ENCODE peak calls at places on chromosomes 13 and 19, in nine cellular contexts. One of them, this sample, is unnamed. For H3K4me1, the result is how much of the 10 kb centered on the place peaks cover.

GRCh38 chr19:46975918-46976782 is 43.5 kb upstream of the NPAS1 start:
- DNase-seq in transverse colon: peak
- DNase-seq in IMR-90: peak
- DNase-seq in breast epithelium: peak
- DNase-seq in tibial nerve: peak
- DNase-seq in heart left ventricle: peak
- DNase-seq in vagina: peak
- DNase-seq in suprapubic skin: peak
- DNase-seq in HCT116: peak
- DNase-seq in this sample: peak

GRCh38 chr19:35049456-35049855 is 7.9 kb downstream of the HPN start:
- DNase-seq in suprapubic skin: no peak
- DNase-seq in transverse colon: no peak
- DNase-seq in vagina: no peak
- DNase-seq in HCT116: no peak
- DNase-seq in IMR-90: no peak
- DNase-seq in breast epithelium: no peak
- DNase-seq in heart left ventricle: no peak
- DNase-seq in tibial nerve: no peak
- DNase-seq in this sample: no peak

GRCh38 chr19:29526730-29527499 is 1.1 kb downstream of the VSTM2B start:
- DNase-seq in tibial nerve: no peak
- DNase-seq in HCT116: no peak
- DNase-seq in IMR-90: no peak
- DNase-seq in vagina: no peak
- DNase-seq in transverse colon: no peak
- DNase-seq in breast epithelium: no peak
- DNase-seq in suprapubic skin: no peak
- DNase-seq in heart left ventricle: no peak
- DNase-seq in this sample: no peak

GRCh38 chr19:4803736-4804695 is 12.5 kb downstream of the FEM1A start:
- DNase-seq in HCT116: peak
- DNase-seq in IMR-90: peak
- DNase-seq in suprapubic skin: no peak
- DNase-seq in vagina: no peak
- DNase-seq in tibial nerve: no peak
- DNase-seq in heart left ventricle: peak
- DNase-seq in breast epithelium: no peak
- DNase-seq in transverse colon: peak
- DNase-seq in this sample: peak

GRCh38 chr19:35120898-35121297 is 5.3 kb downstream of the FXYD3 start:
- DNase-seq in transverse colon: peak
- DNase-seq in tibial nerve: no peak
- DNase-seq in IMR-90: no peak
- DNase-seq in breast epithelium: no peak
- DNase-seq in vagina: no peak
- DNase-seq in heart left ventricle: no peak
- DNase-seq in suprapubic skin: no peak
- DNase-seq in HCT116: no peak
- DNase-seq in this sample: no peak

GRCh38 chr13:93736111-93736510 is 509.5 kb downstream of the GPC6 start:
- DNase-seq in HCT116: no peak
- DNase-seq in transverse colon: no peak
- DNase-seq in vagina: no peak
- DNase-seq in IMR-90: peak
- DNase-seq in suprapubic skin: no peak
- DNase-seq in tibial nerve: no peak
- DNase-seq in breast epithelium: no peak
- DNase-seq in heart left ventricle: no peak
- DNase-seq in this sample: no peak

GRCh38 chr19:40523322-40524047 is 53.2 kb upstream of the SHKBP1 start:
- DNase-seq in breast epithelium: no peak
- DNase-seq in transverse colon: peak
- DNase-seq in IMR-90: peak
- DNase-seq in heart left ventricle: no peak
- DNase-seq in HCT116: peak
- DNase-seq in suprapubic skin: no peak
- DNase-seq in vagina: no peak
- DNase-seq in tibial nerve: no peak
- DNase-seq in this sample: peak

GRCh38 chr13:25584975-25585374 is 213.2 kb downstream of the ATP8A2 start:
- DNase-seq in vagina: no peak
- DNase-seq in breast epithelium: no peak
- DNase-seq in heart left ventricle: no peak
- DNase-seq in transverse colon: no peak
- DNase-seq in HCT116: no peak
- DNase-seq in tibial nerve: no peak
- DNase-seq in suprapubic skin: no peak
- DNase-seq in IMR-90: no peak
- DNase-seq in this sample: no peak

GRCh38 chr13:43905435-43906031 is 25.8 kb downstream of the LACC1 start:
- DNase-seq in IMR-90: peak
- DNase-seq in suprapubic skin: no peak
- DNase-seq in HCT116: peak
- DNase-seq in tibial nerve: no peak
- DNase-seq in breast epithelium: no peak
- DNase-seq in vagina: no peak
- DNase-seq in transverse colon: no peak
- DNase-seq in heart left ventricle: no peak
- DNase-seq in this sample: peak

GRCh38 chr19:17576758-17577532 is 21.5 kb downstream of the COLGALT1 start:
- DNase-seq in vagina: no peak
- DNase-seq in tibial nerve: peak
- DNase-seq in HCT116: peak
- DNase-seq in IMR-90: no peak
- DNase-seq in heart left ventricle: no peak
- DNase-seq in transverse colon: peak
- DNase-seq in suprapubic skin: peak
- DNase-seq in breast epithelium: no peak
- DNase-seq in this sample: no peak

GRCh38 chr19:5192568-5192967 is 148.0 kb downstream of the PTPRS start:
- DNase-seq in heart left ventricle: no peak
- DNase-seq in vagina: no peak
- DNase-seq in HCT116: no peak
- DNase-seq in suprapubic skin: no peak
- DNase-seq in IMR-90: no peak
- DNase-seq in transverse colon: no peak
- DNase-seq in breast epithelium: no peak
- DNase-seq in tibial nerve: no peak
- DNase-seq in this sample: no peak

GRCh38 chr19:13347351-13347750 is 158.9 kb downstream of the CACNA1A start:
- DNase-seq in tibial nerve: no peak
- DNase-seq in transverse colon: no peak
- DNase-seq in breast epithelium: no peak
- DNase-seq in vagina: no peak
- DNase-seq in HCT116: no peak
- DNase-seq in IMR-90: no peak
- DNase-seq in suprapubic skin: no peak
- DNase-seq in heart left ventricle: no peak
- DNase-seq in this sample: peak

GRCh38 chr19:35126624-35126959 is 8.3 kb downstream of the LGI4 start:
- DNase-seq in breast epithelium: no peak
- DNase-seq in HCT116: no peak
- DNase-seq in heart left ventricle: no peak
- DNase-seq in IMR-90: no peak
- DNase-seq in suprapubic skin: no peak
- DNase-seq in transverse colon: no peak
- DNase-seq in vagina: no peak
- DNase-seq in tibial nerve: no peak
- DNase-seq in this sample: no peak

GRCh38 chr13:105340061-105340606 is 1195.3 kb downstream of the EFNB2 start:
- DNase-seq in vagina: no peak
- DNase-seq in tibial nerve: no peak
- DNase-seq in IMR-90: no peak
- DNase-seq in transverse colon: no peak
- DNase-seq in HCT116: no peak
- DNase-seq in heart left ventricle: no peak
- DNase-seq in suprapubic skin: no peak
- DNase-seq in breast epithelium: no peak
- DNase-seq in this sample: no peak

GRCh38 chr13:27168870-27169525 is 2.6 kb downstream of the USP12 start:
- DNase-seq in vagina: no peak
- DNase-seq in breast epithelium: no peak
- DNase-seq in heart left ventricle: no peak
- DNase-seq in transverse colon: peak
- DNase-seq in HCT116: no peak
- DNase-seq in IMR-90: peak
- DNase-seq in tibial nerve: no peak
- DNase-seq in suprapubic skin: no peak
- DNase-seq in this sample: no peak

GRCh38 chr13:30016398-30016797 is 166.0 kb upstream of the UBL3 start:
- DNase-seq in heart left ventricle: no peak
- DNase-seq in IMR-90: no peak
- DNase-seq in tibial nerve: no peak
- DNase-seq in vagina: no peak
- DNase-seq in breast epithelium: no peak
- DNase-seq in transverse colon: no peak
- DNase-seq in suprapubic skin: no peak
- DNase-seq in HCT116: no peak
- DNase-seq in this sample: no peak

GRCh38 chr19:24029941-24030636 is 56.9 kb upstream of the ZNF254 start:
- DNase-seq in suprapubic skin: no peak
- DNase-seq in heart left ventricle: no peak
- DNase-seq in breast epithelium: no peak
- DNase-seq in vagina: no peak
- DNase-seq in tibial nerve: no peak
- DNase-seq in IMR-90: no peak
- DNase-seq in HCT116: no peak
- DNase-seq in transverse colon: no peak
- DNase-seq in this sample: no peak

GRCh38 chr13:19836472-19836871 is 27.0 kb downstream of the ZMYM5 start:
- DNase-seq in breast epithelium: no peak
- DNase-seq in heart left ventricle: no peak
- DNase-seq in tibial nerve: no peak
- DNase-seq in HCT116: no peak
- DNase-seq in IMR-90: peak
- DNase-seq in vagina: no peak
- DNase-seq in transverse colon: no peak
- DNase-seq in suprapubic skin: no peak
- DNase-seq in this sample: no peak

GRCh38 chr19:3849092-3849491 is 19.7 kb downstream of the ZFR2 start:
- DNase-seq in IMR-90: no peak
- DNase-seq in suprapubic skin: no peak
- DNase-seq in HCT116: peak
- DNase-seq in heart left ventricle: no peak
- DNase-seq in breast epithelium: no peak
- DNase-seq in vagina: no peak
- DNase-seq in transverse colon: peak
- DNase-seq in tibial nerve: no peak
- DNase-seq in this sample: no peak

GRCh38 chr19:49999371-50000010 is 25.7 kb downstream of the VRK3 start:
- DNase-seq in transverse colon: no peak
- DNase-seq in heart left ventricle: no peak
- DNase-seq in breast epithelium: no peak
- DNase-seq in tibial nerve: no peak
- DNase-seq in suprapubic skin: no peak
- DNase-seq in vagina: no peak
- DNase-seq in IMR-90: no peak
- DNase-seq in HCT116: no peak
- DNase-seq in this sample: no peak
- TF ChIP-seq POLR2A in transverse colon: no peak
- TF ChIP-seq POLR2A in heart left ventricle: no peak
- TF ChIP-seq POLR2A in breast epithelium: no peak
- TF ChIP-seq POLR2A in tibial nerve: no peak
- TF ChIP-seq POLR2A in suprapubic skin: no peak
- TF ChIP-seq POLR2A in vagina: no peak
- TF ChIP-seq POLR2A in IMR-90: no peak
- TF ChIP-seq POLR2A in HCT116: no peak
- TF ChIP-seq POLR2A in this sample: no peak

DNA sequence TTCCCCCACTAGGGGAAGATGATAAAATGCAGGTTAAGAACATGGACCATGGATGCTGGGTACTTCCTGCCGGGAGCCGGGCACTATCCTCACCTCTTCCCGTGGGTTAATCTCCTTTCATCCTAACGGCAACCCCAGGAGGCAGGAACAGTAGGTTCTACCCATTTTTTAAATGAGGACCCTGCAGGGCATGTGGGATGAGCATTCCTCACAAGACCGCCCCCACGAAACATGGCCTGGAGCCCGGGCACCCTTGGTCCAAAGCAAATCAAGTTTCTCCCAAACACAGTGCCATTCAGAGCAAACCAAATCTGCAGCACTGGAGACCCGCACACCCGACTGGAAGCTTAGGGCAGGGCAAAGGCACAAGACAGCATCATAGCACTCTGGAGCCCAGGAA is 35.4 kb downstream of the COL4A2 start:
- DNase-seq in IMR-90: no peak
- DNase-seq in HCT116: no peak
- DNase-seq in suprapubic skin: no peak
- DNase-seq in transverse colon: no peak
- DNase-seq in heart left ventricle: no peak
- DNase-seq in breast epithelium: no peak
- DNase-seq in tibial nerve: no peak
- DNase-seq in vagina: no peak
- DNase-seq in this sample: no peak
- H3K4me1 ChIP-seq in IMR-90: under half
- H3K4me1 ChIP-seq in HCT116: under half
- H3K4me1 ChIP-seq in suprapubic skin: half or more
- H3K4me1 ChIP-seq in transverse colon: half or more
- H3K4me1 ChIP-seq in heart left ventricle: half or more
- H3K4me1 ChIP-seq in breast epithelium: under half
- H3K4me1 ChIP-seq in tibial nerve: under half
- H3K4me1 ChIP-seq in vagina: half or more
- H3K4me1 ChIP-seq in this sample: under half

DNA sequence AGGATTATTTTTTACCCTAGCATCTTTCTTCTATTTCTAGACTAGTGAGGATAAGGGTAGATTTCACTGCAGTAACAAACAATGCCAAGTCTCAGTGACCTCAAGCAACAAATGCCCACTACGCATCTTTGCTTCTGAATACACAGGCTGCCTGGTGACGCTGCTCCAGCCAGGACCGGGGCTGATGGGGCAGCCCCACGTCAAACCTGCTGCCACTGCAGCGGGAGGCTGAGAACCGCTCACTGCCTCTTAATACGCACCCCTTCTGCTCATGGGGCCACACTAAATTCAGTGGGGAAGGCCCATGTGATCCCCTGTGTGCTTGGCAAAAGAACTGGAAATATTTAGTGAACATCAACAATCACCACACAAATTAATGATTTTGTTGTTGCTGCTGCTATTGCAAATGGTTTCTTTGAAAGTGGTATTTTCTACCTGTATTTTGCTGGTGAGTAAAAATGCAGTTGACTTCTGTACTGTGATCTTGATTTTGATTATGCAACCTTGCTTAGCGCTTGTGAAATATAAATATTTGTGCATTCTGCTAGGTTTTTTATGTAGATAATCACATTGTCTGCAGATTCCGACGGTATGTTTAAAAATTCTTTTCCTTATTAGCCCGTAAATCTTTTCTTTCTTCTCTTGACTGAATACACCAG is 139.5 kb upstream of the SPACA7 start:
- DNase-seq in heart left ventricle: no peak
- DNase-seq in vagina: no peak
- DNase-seq in IMR-90: no peak
- DNase-seq in transverse colon: no peak
- DNase-seq in suprapubic skin: peak
- DNase-seq in HCT116: no peak
- DNase-seq in tibial nerve: no peak
- DNase-seq in breast epithelium: no peak
- DNase-seq in this sample: no peak
- H3K27ac ChIP-seq in heart left ventricle: no peak
- H3K27ac ChIP-seq in vagina: no peak
- H3K27ac ChIP-seq in IMR-90: no peak
- H3K27ac ChIP-seq in transverse colon: no peak
- H3K27ac ChIP-seq in suprapubic skin: no peak
- H3K27ac ChIP-seq in HCT116: no peak
- H3K27ac ChIP-seq in tibial nerve: no peak
- H3K27ac ChIP-seq in breast epithelium: no peak
- H3K27ac ChIP-seq in this sample: no peak

GRCh38 chr19:50383852-50384684 is at the start of gene POLD1:
- DNase-seq in heart left ventricle: peak
- DNase-seq in tibial nerve: peak
- DNase-seq in transverse colon: peak
- DNase-seq in IMR-90: peak
- DNase-seq in suprapubic skin: peak
- DNase-seq in vagina: peak
- DNase-seq in HCT116: peak
- DNase-seq in breast epithelium: peak
- DNase-seq in this sample: peak
- TF ChIP-seq POLR2A in heart left ventricle: no peak
- TF ChIP-seq POLR2A in tibial nerve: peak
- TF ChIP-seq POLR2A in transverse colon: peak
- TF ChIP-seq POLR2A in IMR-90: peak
- TF ChIP-seq POLR2A in suprapubic skin: no peak
- TF ChIP-seq POLR2A in vagina: no peak
- TF ChIP-seq POLR2A in HCT116: peak
- TF ChIP-seq POLR2A in breast epithelium: no peak
- TF ChIP-seq POLR2A in this sample: no peak